ENCODE peak calls at places on chromosomes 12 and 14, in six cellular contexts. R, M, W, Q, K and C are unnamed samples.

GRCh38 chr14:21257395-21258193 is 11.6 kb downstream of the HNRNPC start:
- DNase-seq in R (no peak), M (no peak), W (no peak), Q (no peak), K (no peak), C (no peak)

GRCh38 chr14:20857630-20858261 is 33.4 kb upstream of the RNASE3 start:
- DNase-seq in R (peak; percentile 78), M (peak; percentile 12), W (peak; percentile 23), Q (peak; percentile 10), K (peak; percentile 13), C (no peak)

GRCh38 chr14:92897922-92898599 is 24.9 kb upstream of the CHGA start:
- DNase-seq in R (no peak), M (no peak), W (no peak), Q (no peak), K (no peak), C (no peak)

GRCh38 chr14:58215191-58215914 is 15.4 kb downstream of the ACTR10 start:
- DNase-seq in R (no peak), M (no peak), W (no peak), Q (no peak), K (no peak), C (no peak)

GRCh38 chr12:1488908-1489381 is 105.4 kb downstream of the FBXL14 start:
- DNase-seq in R (no peak), M (no peak), W (no peak), Q (peak; percentile 20), K (no peak), C (no peak)

GRCh38 chr12:131379758-131380157 is 331.1 kb upstream of the SFSWAP start:
- DNase-seq in R (no peak), M (no peak), W (no peak), Q (no peak), K (no peak), C (no peak)

GRCh38 chr12:102034346-102034745 is 27.4 kb downstream of the WASHC3 start:
- DNase-seq in R (no peak), M (no peak), W (no peak), Q (no peak), K (no peak), C (no peak)

GRCh38 chr12:26744697-26745440 is 88.1 kb downstream of the ITPR2 start:
- DNase-seq in R (no peak), M (no peak), W (no peak), Q (no peak), K (no peak), C (no peak)

GRCh38 chr14:71372411-71372838 is 465.2 kb downstream of the PCNX1 start:
- DNase-seq in R (no peak), M (no peak), W (no peak), Q (no peak), K (no peak), C (no peak)

GRCh38 chr14:100098171-100098570 is 32.9 kb downstream of the EVL start:
- DNase-seq in R (no peak), M (no peak), W (no peak), Q (no peak), K (no peak), C (no peak)

GRCh38 chr12:115394498-115395220 is 710.7 kb upstream of the TBX3 start:
- DNase-seq in R (no peak), M (no peak), W (no peak), Q (no peak), K (no peak), C (no peak)

GRCh38 chr12:80679346-80680131 is 27.9 kb upstream of the MYF6 start:
- DNase-seq in R (no peak), M (no peak), W (no peak), Q (no peak), K (no peak), C (no peak)